ENCODE peak calls at places on chromosomes 1 and 21, in eight cellular contexts. U is heart right ventricle, L is fibroblast of mammary gland, X is foreskin fibroblast, Y is SK-N-SH, R is brain microvascular endothelial cell, J is neural progenitor cell, M is ovary. H is an unnamed sample.

GRCh38 chr1:53417003-53417402 is 42.2 kb upstream of the DMRTB1 start:
- DNase-seq in U (no peak), L (no peak), X (no peak), Y (no peak), R (no peak), J (no peak), M (no peak), H (no peak)

GRCh38 chr1:178064191-178064821 is 29.6 kb upstream of the RASAL2 start:
- DNase-seq in U (no peak), L (no peak), X (no peak), Y (no peak), R (no peak), J (no peak), M (no peak), H (no peak)

GRCh38 chr1:1098656-1099425 is 17.0 kb downstream of the C1orf159 start:
- DNase-seq in U (no peak), L (no peak), X (no peak), Y (no peak), R (no peak), J (no peak), M (no peak), H (no peak)

GRCh38 chr21:35257413-35257812 is 208.3 kb upstream of the RUNX1 start:
- DNase-seq in U (peak), L (peak), X (peak), Y (no peak), R (peak), J (no peak), M (peak), H (no peak)

GRCh38 chr21:25493722-25494121 is 113.6 kb downstream of the MRPL39 start:
- DNase-seq in U (no peak), L (no peak), X (no peak), Y (no peak), R (no peak), J (no peak), M (no peak), H (no peak)

GRCh38 chr1:62312698-62313097 is 6.5 kb downstream of the KANK4 start:
- DNase-seq in U (no peak), L (no peak), X (no peak), Y (no peak), R (no peak), J (no peak), M (no peak), H (no peak)

GRCh38 chr1:119735217-119735616 is 23.5 kb downstream of the PHGDH start:
- DNase-seq in U (peak), L (no peak), X (no peak), Y (no peak), R (no peak), J (no peak), M (no peak), H (no peak)

GRCh38 chr1:184745929-184746583 is 8.6 kb downstream of the EDEM3 start:
- DNase-seq in U (no peak), L (no peak), X (no peak), Y (peak), R (no peak), J (no peak), M (no peak), H (peak)

GRCh38 chr1:87474098-87474497 is 145.4 kb downstream of the LMO4 start:
- DNase-seq in U (no peak), L (no peak), X (no peak), Y (no peak), R (no peak), J (no peak), M (no peak), H (no peak)

GRCh38 chr1:93324486-93325464 is 20.9 kb upstream of the DR1 start:
- DNase-seq in U (no peak), L (peak), X (peak), Y (no peak), R (peak), J (no peak), M (no peak), H (no peak)

GRCh38 chr1:12610305-12610935 is 7.6 kb downstream of the DHRS3 start:
- DNase-seq in U (no peak), L (peak), X (peak), Y (no peak), R (no peak), J (no peak), M (no peak), H (no peak)

GRCh38 chr1:10634428-10635384 is 160.0 kb downstream of the PEX14 start:
- DNase-seq in U (peak), L (peak), X (peak), Y (peak), R (no peak), J (no peak), M (no peak), H (no peak)

GRCh38 chr1:224769987-224770693 is 154.0 kb downstream of the CNIH3 start:
- DNase-seq in U (no peak), L (peak), X (peak), Y (no peak), R (peak), J (no peak), M (no peak), H (no peak)

GRCh38 chr1:65528104-65528503 is 107.6 kb downstream of the LEPR start:
- DNase-seq in U (no peak), L (no peak), X (no peak), Y (no peak), R (no peak), J (no peak), M (no peak), H (no peak)
- H3K4me3 ChIP-seq in U (no peak), L (no peak), X (no peak), Y (no peak), R (no peak), J (no peak), M (no peak), H (no peak)

DNA sequence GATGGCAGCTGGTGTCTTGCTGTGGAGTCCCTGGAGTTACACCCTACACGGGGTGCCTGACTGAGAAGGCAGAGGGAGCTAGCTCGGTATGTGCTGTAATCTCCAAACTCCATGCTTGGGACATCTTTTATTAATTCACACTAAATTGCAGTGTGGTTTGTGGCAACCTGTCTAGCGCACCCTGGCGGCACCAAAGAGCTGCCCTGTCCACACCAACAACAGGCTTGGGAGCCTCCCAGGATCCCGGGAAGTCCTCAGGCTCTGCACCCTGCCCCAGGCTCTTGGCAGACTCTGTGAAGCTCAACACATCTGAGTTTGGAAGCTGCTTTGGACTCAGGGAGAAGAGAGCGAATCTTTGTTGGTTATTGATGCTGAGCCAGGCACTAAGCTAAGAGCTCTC is 138.9 kb downstream of the IGSF21 start:
- DNase-seq in U (no peak), L (no peak), X (no peak), Y (no peak), R (no peak), J (no peak), M (no peak), H (no peak)
- TF ChIP-seq CTCF in U (no peak), L (no peak), X (no peak), Y (no peak), R (no peak), J (peak), M (no peak), H (peak)

DNA sequence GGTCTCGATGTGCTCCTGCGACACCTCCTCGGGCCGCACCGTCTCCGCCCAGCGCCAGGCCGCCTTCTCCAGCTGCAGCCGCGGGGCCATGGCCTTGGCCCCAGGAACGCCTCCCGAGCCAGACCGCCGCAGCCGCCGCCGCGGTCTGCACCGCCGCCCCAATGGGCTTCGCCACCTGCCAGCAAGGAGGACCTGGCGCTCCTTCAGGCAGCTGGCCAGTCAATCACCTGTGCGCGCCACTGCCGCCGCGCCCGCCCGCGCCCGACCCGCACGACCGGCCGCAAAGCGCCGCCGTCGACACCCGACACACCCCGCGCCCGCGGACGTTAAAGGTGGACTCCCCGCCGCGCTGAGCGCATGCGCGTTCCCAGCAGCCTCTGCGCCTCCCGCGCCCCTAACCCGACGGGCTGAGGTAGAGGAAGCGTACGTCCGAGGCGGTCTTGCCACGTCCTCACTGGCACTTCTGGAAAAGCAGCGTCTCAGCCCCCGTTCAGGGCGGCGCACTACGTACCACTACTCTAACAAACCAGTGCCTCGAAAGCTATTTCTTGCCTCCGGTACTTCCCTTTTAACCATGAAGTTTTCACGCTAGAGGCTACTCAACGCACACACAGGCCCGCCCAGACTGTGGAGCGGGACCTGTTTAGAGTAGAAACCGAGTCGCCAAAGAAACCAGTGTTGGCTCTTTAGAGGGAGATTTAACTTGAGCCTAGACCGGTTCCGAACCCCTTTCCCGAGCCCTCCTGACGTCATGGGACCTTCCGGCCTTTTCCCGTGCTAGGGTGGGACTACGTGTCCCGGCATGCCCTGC is at the start of gene USP48:
- DNase-seq in U (peak), L (peak), X (peak), Y (peak), R (peak), J (peak), M (peak), H (peak)
- H3K4me3 ChIP-seq in U (peak), L (peak), X (peak), Y (peak), R (peak), J (peak), M (peak), H (peak)

DNA sequence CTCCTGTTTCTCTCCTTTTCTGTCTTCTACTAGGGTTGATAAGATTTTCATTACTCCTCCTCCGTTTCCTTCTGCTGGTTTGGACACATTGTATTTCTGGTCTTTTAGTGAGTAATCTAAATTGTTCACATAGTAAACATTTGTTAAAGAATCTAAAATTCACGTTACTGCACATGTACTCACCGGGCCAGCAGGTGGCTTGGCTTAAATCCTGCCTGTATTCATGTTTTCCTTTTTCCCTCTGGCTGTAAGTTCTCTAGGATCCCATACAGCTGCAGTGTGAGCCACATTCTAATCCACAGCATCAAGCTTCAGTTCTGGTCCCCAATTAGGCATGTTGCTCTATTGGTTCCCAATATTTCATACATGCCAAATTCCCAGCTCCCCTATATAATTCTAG is 958.3 kb downstream of the ADGRL2 start:
- DNase-seq in U (no peak), L (no peak), X (no peak), Y (no peak), R (no peak), J (peak), M (no peak), H (no peak)
- TF ChIP-seq CTCF in U (no peak), L (no peak), X (no peak), Y (peak), R (no peak), J (peak), M (no peak), H (no peak)

GRCh38 chr1:204121840-204122555 is 29.8 kb downstream of the ETNK2 start:
- DNase-seq in U (no peak), L (no peak), X (no peak), Y (no peak), R (no peak), J (no peak), M (no peak), H (no peak)
- H3K4me3 ChIP-seq in U (no peak), L (no peak), X (no peak), Y (no peak), R (no peak), J (no peak), M (no peak), H (no peak)

GRCh38 chr1:206829875-206830274 is 35.5 kb upstream of the IL20 start:
- DNase-seq in U (no peak), L (no peak), X (no peak), Y (no peak), R (no peak), J (no peak), M (no peak), H (peak)

GRCh38 chr1:206829282-206829681 is 36.1 kb upstream of the IL20 start:
- DNase-seq in U (no peak), L (no peak), X (no peak), Y (no peak), R (no peak), J (no peak), M (no peak), H (peak)

GRCh38 chr1:206828061-206828460 is 37.4 kb upstream of the IL20 start:
- DNase-seq in U (no peak), L (no peak), X (no peak), Y (no peak), R (no peak), J (no peak), M (no peak), H (no peak)

GRCh38 chr1:206826409-206826808 is 39.0 kb upstream of the IL20 start:
- DNase-seq in U (no peak), L (peak), X (peak), Y (no peak), R (no peak), J (no peak), M (no peak), H (no peak)

GRCh38 chr1:206828765-206829164 is 36.7 kb upstream of the IL20 start:
- DNase-seq in U (no peak), L (no peak), X (no peak), Y (no peak), R (no peak), J (no peak), M (no peak), H (peak)
- TF ChIP-seq CTCF in U (no peak), L (peak), X (no peak), Y (no peak), R (peak), J (no peak), M (no peak), H (no peak)

GRCh38 chr1:31762323-31762722 is 1.8 kb downstream of the ADGRB2 start:
- DNase-seq in U (no peak), L (no peak), X (no peak), Y (no peak), R (no peak), J (no peak), M (no peak), H (no peak)
- H3K4me3 ChIP-seq in U (peak), L (no peak), X (peak), Y (peak), R (peak), J (peak), M (no peak), H (no peak)